ENCODE peak calls at places on chromosome 16, in seven cellular contexts. T, X, J, P, F, L and D are unnamed samples.

GRCh38 chr16:47448830-47449575 is 11.9 kb downstream of the ITFG1 start:
- DNase-seq in T (no peak), X (no peak), J (no peak), P (no peak), F (no peak), L (no peak), D (no peak)

GRCh38 chr16:20628213-20628612 is 52.0 kb upstream of the ACSM2B start:
- DNase-seq in T (no peak), X (no peak), J (no peak), P (no peak), F (no peak), L (no peak), D (no peak)

GRCh38 chr16:1394367-1394951 is 20.0 kb downstream of the UNKL start:
- DNase-seq in T (no peak), X (no peak), J (no peak), P (no peak), F (no peak), L (no peak), D (no peak)

GRCh38 chr16:50708373-50709060 is 15.1 kb downstream of the NOD2 start:
- DNase-seq in T (no peak), X (no peak), J (no peak), P (no peak), F (no peak), L (no peak), D (no peak)

GRCh38 chr16:58885528-58886170 is 151.5 kb upstream of the GOT2 start:
- DNase-seq in T (no peak), X (no peak), J (no peak), P (no peak), F (no peak), L (no peak), D (no peak)

GRCh38 chr16:35319536-35320192 is 1860.3 kb downstream of the TP53TG3F start:
- DNase-seq in T (no peak), X (no peak), J (no peak), P (no peak), F (no peak), L (no peak), D (no peak)

GRCh38 chr16:58348986-58349385 is 43.3 kb upstream of the GINS3 start:
- DNase-seq in T (no peak), X (no peak), J (no peak), P (no peak), F (no peak), L (no peak), D (no peak)

GRCh38 chr16:2499454-2499853 is 14.3 kb upstream of the ATP6V0C start:
- DNase-seq in T (no peak), X (no peak), J (no peak), P (no peak), F (no peak), L (no peak), D (peak)

GRCh38 chr16:2196162-2196980 is at the start of gene CASKIN1:
- DNase-seq in T (no peak), X (peak), J (no peak), P (no peak), F (no peak), L (no peak), D (no peak)

GRCh38 chr16:30491744-30492308 is 19.3 kb downstream of the ITGAL start:
- DNase-seq in T (no peak), X (no peak), J (peak), P (no peak), F (no peak), L (no peak), D (peak)

GRCh38 chr16:29912087-29912486 is 11.8 kb downstream of the ASPHD1 start:
- DNase-seq in T (no peak), X (no peak), J (no peak), P (no peak), F (no peak), L (no peak), D (no peak)

GRCh38 chr16:4679854-4680636 is 13.3 kb upstream of the NUDT16L1 start:
- DNase-seq in T (peak), X (peak), J (peak), P (peak), F (peak), L (peak), D (peak)

GRCh38 chr16:57304169-57305061 is 19.9 kb upstream of the PLLP start:
- DNase-seq in T (peak), X (no peak), J (no peak), P (no peak), F (peak), L (no peak), D (peak)

GRCh38 chr16:6016530-6017184 is 919.1 kb upstream of the EEF2KMT start:
- DNase-seq in T (no peak), X (peak), J (no peak), P (peak), F (no peak), L (no peak), D (peak)

GRCh38 chr16:1612320-1613111 is at the start of gene CRAMP1:
- DNase-seq in T (peak), X (peak), J (no peak), P (no peak), F (peak), L (no peak), D (no peak)

GRCh38 chr16:26196310-26196709 is 504.6 kb downstream of the HS3ST4 start:
- DNase-seq in T (no peak), X (no peak), J (no peak), P (no peak), F (no peak), L (no peak), D (no peak)

GRCh38 chr16:2179107-2179501 is 17.3 kb downstream of the CASKIN1 start:
- DNase-seq in T (no peak), X (no peak), J (no peak), P (no peak), F (no peak), L (no peak), D (no peak)

GRCh38 chr16:23406546-23407240 is 46.3 kb downstream of the COG7 start:
- DNase-seq in T (no peak), X (no peak), J (no peak), P (no peak), F (no peak), L (no peak), D (no peak)

GRCh38 chr16:53507464-53508180 is 4.6 kb upstream of the AKTIP start:
- DNase-seq in T (no peak), X (no peak), J (no peak), P (no peak), F (no peak), L (no peak), D (no peak)

GRCh38 chr16:4612977-4613635 is 1.6 kb downstream of the UBALD1 start:
- DNase-seq in T (no peak), X (peak), J (no peak), P (peak), F (no peak), L (no peak), D (no peak)

GRCh38 chr16:26992661-26993365 is 73.9 kb upstream of the C16orf82 start:
- DNase-seq in T (no peak), X (peak), J (no peak), P (no peak), F (peak), L (no peak), D (no peak)

GRCh38 chr16:22205577-22206012 is 483 bp upstream of the EEF2K start:
- DNase-seq in T (no peak), X (no peak), J (no peak), P (no peak), F (no peak), L (no peak), D (no peak)

GRCh38 chr16:69193860-69194259 is 6.9 kb downstream of the SNTB2 start:
- DNase-seq in T (no peak), X (no peak), J (no peak), P (no peak), F (no peak), L (no peak), D (peak)

GRCh38 chr16:87684106-87684677 is 81.6 kb downstream of the KLHDC4 start:
- DNase-seq in T (no peak), X (no peak), J (no peak), P (no peak), F (no peak), L (no peak), D (peak)

GRCh38 chr16:25553711-25554436 is 137.9 kb upstream of the HS3ST4 start:
- DNase-seq in T (no peak), X (no peak), J (no peak), P (no peak), F (no peak), L (peak), D (no peak)

GRCh38 chr16:46947900-46948547 is 25.4 kb downstream of the DNAJA2 start:
- DNase-seq in T (no peak), X (peak), J (no peak), P (no peak), F (peak), L (no peak), D (no peak)

GRCh38 chr16:57106767-57107166 is 14.4 kb downstream of the CPNE2 start:
- DNase-seq in T (no peak), X (no peak), J (no peak), P (no peak), F (no peak), L (no peak), D (peak)

GRCh38 chr16:74076568-74076967 is 220.0 kb upstream of the PSMD7 start:
- DNase-seq in T (no peak), X (no peak), J (no peak), P (no peak), F (no peak), L (no peak), D (no peak)

GRCh38 chr16:86567701-86568571 is 1.3 kb downstream of the FOXC2 start:
- DNase-seq in T (no peak), X (peak), J (no peak), P (no peak), F (no peak), L (no peak), D (no peak)

GRCh38 chr16:66270333-66270927 is 96.1 kb upstream of the CDH5 start:
- DNase-seq in T (peak), X (peak), J (no peak), P (peak), F (peak), L (no peak), D (peak)

GRCh38 chr16:53130193-53131049 is 75.6 kb downstream of the CHD9 start:
- DNase-seq in T (peak), X (peak), J (peak), P (peak), F (peak), L (peak), D (peak)

GRCh38 chr16:35692824-35693223 is 2233.4 kb downstream of the TP53TG3F start:
- DNase-seq in T (no peak), X (no peak), J (no peak), P (no peak), F (no peak), L (no peak), D (no peak)

GRCh38 chr16:66469291-66469931 is 42.3 kb downstream of the BEAN1 start:
- DNase-seq in T (no peak), X (peak), J (no peak), P (no peak), F (peak), L (no peak), D (no peak)

DNA sequence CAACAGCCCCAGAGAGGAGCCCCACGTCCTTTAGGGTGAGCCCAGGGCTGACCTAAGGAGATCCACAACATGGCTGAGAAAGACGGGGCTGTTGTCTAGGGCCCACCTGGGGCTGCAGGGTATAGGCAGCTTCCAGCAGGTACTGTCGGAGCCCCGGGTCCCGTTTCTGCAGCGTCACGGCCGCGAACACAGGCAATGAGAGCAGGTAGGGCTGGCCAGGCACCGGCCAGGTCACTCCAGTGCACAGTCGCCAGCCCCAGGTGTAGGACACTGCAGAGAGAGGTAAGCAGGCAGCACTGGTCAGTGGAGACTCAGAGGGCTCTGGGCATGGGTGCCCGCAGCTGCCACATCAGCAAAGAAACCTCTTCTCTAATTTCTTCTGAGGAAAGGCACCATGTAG is 115.2 kb downstream of the LITAF start:
- DNase-seq in T (no peak), X (no peak), J (no peak), P (no peak), F (no peak), L (no peak), D (no peak)
- H3K27ac ChIP-seq in T (no peak), X (no peak), J (no peak), P (no peak), F (no peak), L (no peak), D (no peak)

GRCh38 chr16:48831081-48831722 is 221.2 kb upstream of the N4BP1 start:
- DNase-seq in T (no peak), X (peak), J (no peak), P (no peak), F (no peak), L (no peak), D (no peak)
- TF ChIP-seq CTCF in T (no peak), X (peak), J (no peak), P (no peak), F (no peak), L (peak), D (no peak)

GRCh38 chr16:85167589-85168537 is 55.6 kb upstream of the CIBAR2 start:
- DNase-seq in T (no peak), X (no peak), J (no peak), P (no peak), F (no peak), L (no peak), D (no peak)

GRCh38 chr16:85170066-85171003 is 58.1 kb upstream of the CIBAR2 start:
- DNase-seq in T (no peak), X (no peak), J (no peak), P (no peak), F (no peak), L (no peak), D (no peak)

GRCh38 chr16:85169333-85170065 is 57.2 kb upstream of the CIBAR2 start:
- DNase-seq in T (no peak), X (peak), J (no peak), P (no peak), F (no peak), L (no peak), D (peak)

GRCh38 chr16:85166699-85167588 is 54.7 kb upstream of the CIBAR2 start:
- DNase-seq in T (no peak), X (no peak), J (no peak), P (no peak), F (no peak), L (no peak), D (no peak)

GRCh38 chr16:85168732-85169256 is 56.5 kb upstream of the CIBAR2 start:
- DNase-seq in T (peak), X (peak), J (no peak), P (no peak), F (peak), L (no peak), D (peak)
- H3K4me3 ChIP-seq in T (no peak), X (peak), J (peak), P (no peak), F (peak), L (no peak), D (no peak)

DNA sequence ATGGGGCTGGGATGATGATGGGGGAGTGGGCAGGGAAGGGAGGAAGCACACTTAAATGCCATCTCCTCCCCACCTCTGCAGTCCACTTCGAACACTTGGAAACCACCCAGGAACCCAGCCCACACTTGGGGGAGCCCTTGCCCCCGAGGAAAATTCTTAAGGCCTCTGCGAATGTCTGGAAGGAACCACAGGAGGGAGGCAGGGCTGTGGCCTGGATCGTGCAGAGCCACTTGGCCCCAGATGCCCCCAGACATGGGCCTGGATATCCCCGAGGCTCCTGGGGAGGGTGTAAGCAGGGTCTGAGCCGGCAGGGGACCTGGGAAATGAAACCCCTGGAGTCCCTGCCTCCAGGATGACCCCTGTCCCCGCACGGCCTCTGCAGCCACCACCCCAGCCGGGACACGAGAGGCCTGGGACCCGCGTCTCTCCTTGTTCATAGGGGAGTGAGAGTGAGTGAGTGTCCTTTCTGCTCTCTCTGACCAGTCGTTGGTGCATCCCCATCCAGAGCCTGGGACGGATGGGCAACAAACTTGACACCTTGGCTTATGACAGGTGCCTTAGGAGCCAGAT is 11.8 kb upstream of the MTSS2 start:
- DNase-seq in T (no peak), X (no peak), J (no peak), P (no peak), F (no peak), L (no peak), D (no peak)
- H3K27ac ChIP-seq in T (no peak), X (peak), J (no peak), P (peak), F (no peak), L (no peak), D (no peak)

DNA sequence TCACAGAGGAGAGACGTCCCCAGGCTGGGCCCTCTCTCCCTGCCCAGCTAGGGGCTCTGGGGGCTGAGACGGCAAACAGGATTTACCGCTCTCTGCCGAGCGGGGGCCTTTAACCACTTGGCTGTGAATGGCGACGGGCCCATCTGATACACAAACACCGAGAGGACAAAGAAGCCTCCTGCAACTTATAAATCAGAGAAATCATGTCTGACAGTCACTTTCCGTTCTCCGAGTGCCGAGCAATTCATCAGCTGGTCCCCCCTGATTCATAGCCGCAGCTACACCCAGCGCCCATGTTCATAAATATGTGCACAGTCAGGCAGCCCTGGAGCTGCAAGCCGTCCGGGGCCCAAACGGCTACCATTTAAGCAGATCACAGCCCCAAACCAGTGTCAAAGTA is 154.4 kb downstream of the C16orf78 start:
- DNase-seq in T (no peak), X (no peak), J (no peak), P (no peak), F (no peak), L (no peak), D (no peak)
- TF ChIP-seq CTCF in T (no peak), X (no peak), J (no peak), P (no peak), F (no peak), L (no peak), D (no peak)